ENCODE peak calls at places on chromosome X, in seven cellular contexts. Q, I, V, K, A, Y and U are unnamed samples.

GRCh38 chrX:152893631-152894610 is 3.9 kb upstream of the ZNF185 start:
- DNase-seq in Q (no peak), V (no peak), A (no peak), K (no peak), I (no peak), Y (no peak), U (no peak)

GRCh38 chrX:82125103-82125502 is 923.2 kb downstream of the SH3BGRL start:
- DNase-seq in I (no peak), Y (no peak), A (no peak), Q (no peak), K (no peak), V (no peak), U (no peak)

GRCh38 chrX:136712631-136713030 is 64.7 kb downstream of the CD40LG start:
- DNase-seq in Q (no peak), Y (no peak), A (no peak), K (no peak), I (no peak), V (no peak), U (no peak)

GRCh38 chrX:295136-295535 is 14.0 kb downstream of the PLCXD1 start:
- DNase-seq in Y (no peak), Q (no peak), V (no peak), I (no peak), A (no peak), K (peak; percentile 14), U (no peak)

GRCh38 chrX:69014200-69014599 is 151.1 kb downstream of the PJA1 start:
- DNase-seq in A (no peak), Y (no peak), I (no peak), K (no peak), V (no peak), Q (no peak), U (no peak)

GRCh38 chrX:53319614-53320542 is 38.5 kb upstream of the IQSEC2 start:
- DNase-seq in V (no peak), A (no peak), Q (no peak), I (peak; percentile 1), K (no peak), Y (no peak), U (no peak)

GRCh38 chrX:75483935-75484334 is 38.9 kb downstream of the ZDHHC15 start:
- DNase-seq in Q (no peak), I (no peak), Y (no peak), K (no peak), A (no peak), V (no peak), U (no peak)

GRCh38 chrX:69179380-69179911 is 14.2 kb upstream of the PJA1 start:
- DNase-seq in Q (no peak), I (no peak), Y (no peak), A (no peak), K (no peak), V (no peak), U (no peak)

GRCh38 chrX:136586386-136586785 is 54.4 kb downstream of the VGLL1 start:
- DNase-seq in A (no peak), K (no peak), V (no peak), I (no peak), Q (peak; percentile 33), Y (peak; percentile 10), U (no peak)

GRCh38 chrX:124098089-124098488 is 136.6 kb downstream of the STAG2 start:
- DNase-seq in V (peak; percentile 4), A (peak; percentile 34), Y (no peak), I (no peak), K (no peak), Q (peak; percentile 9), U (no peak)

GRCh38 chrX:45758319-45758718 is 557.6 kb upstream of the DIPK2B start:
- DNase-seq in V (peak; percentile 24), Q (peak; percentile 84), A (peak; percentile 82), Y (no peak), K (no peak), I (no peak), U (peak; percentile 39)

GRCh38 chrX:149505671-149506070 is 565 bp upstream of the IDS start:
- DNase-seq in I (no peak), Y (no peak), K (no peak), Q (no peak), A (no peak), V (no peak), U (no peak)

GRCh38 chrX:139202742-139203410 is 327.7 kb upstream of the F9 start:
- DNase-seq in Q (no peak), I (no peak), Y (no peak), A (no peak), K (no peak), V (no peak), U (no peak)